ENCODE peak calls at places on chromosome 3, in nine cellular contexts. H is cardiac muscle cell, L is WERI-Rb-1, M is IMR-90, Q is AG04449, J is esophagus squamous epithelium, A is mucosa of descending colon, Y is GM13976, D is RWPE1. P is an unnamed sample.
A peak's percentile ranks its signal among the peaks of the same experiment; 100 is the strongest.

GRCh38 chr3:17033516-17034168 is 148.9 kb downstream of the PLCL2 start:
- DNase-seq in H (peak; percentile 25), L (no peak), M (peak; percentile 8), Q (no peak), J (no peak), A (no peak), Y (no peak), D (no peak), P (no peak)

GRCh38 chr3:126886217-126886616 is 96.7 kb upstream of the PLXNA1 start:
- DNase-seq in H (no peak), L (no peak), M (peak; percentile 36), Q (no peak), J (no peak), A (no peak), Y (no peak), D (no peak), P (no peak)

GRCh38 chr3:139522421-139522820 is 17.1 kb downstream of the RBP1 start:
- DNase-seq in H (peak; percentile 19), L (no peak), M (no peak), Q (no peak), J (no peak), A (no peak), Y (no peak), D (no peak), P (no peak)

GRCh38 chr3:102089904-102090492 is 240.7 kb downstream of the NFKBIZ start:
- DNase-seq in H (no peak), L (no peak), M (peak; percentile 98), Q (peak; percentile 95), J (no peak), A (peak; percentile 51), Y (no peak), D (no peak), P (no peak)

GRCh38 chr3:134155456-134155855 is 95.2 kb downstream of the RYK start:
- DNase-seq in H (no peak), L (no peak), M (no peak), Q (no peak), J (no peak), A (no peak), Y (no peak), D (no peak), P (no peak)

GRCh38 chr3:10017636-10018292 is 8.5 kb upstream of the FANCD2 start:
- DNase-seq in H (no peak), L (no peak), M (peak; percentile 89), Q (no peak), J (no peak), A (no peak), Y (no peak), D (no peak), P (no peak)

GRCh38 chr3:187167795-187168194 is 28.5 kb upstream of the RPL39L start:
- DNase-seq in H (no peak), L (no peak), M (no peak), Q (no peak), J (no peak), A (no peak), Y (no peak), D (no peak), P (no peak)

GRCh38 chr3:122260206-122260605 is 64.8 kb upstream of the CSTA start:
- DNase-seq in H (no peak), L (no peak), M (no peak), Q (no peak), J (no peak), A (no peak), Y (no peak), D (no peak), P (no peak)

GRCh38 chr3:42839616-42840015 is 30.4 kb downstream of the ACKR2 start:
- DNase-seq in H (peak; percentile 71), L (peak; percentile 51), M (peak; percentile 71), Q (peak; percentile 24), J (no peak), A (peak; percentile 76), Y (peak; percentile 64), D (peak; percentile 56), P (peak; percentile 38)

GRCh38 chr3:187719628-187720336 is 17.4 kb upstream of the RTP2 start:
- DNase-seq in H (no peak), L (no peak), M (no peak), Q (no peak), J (no peak), A (no peak), Y (no peak), D (no peak), P (no peak)

GRCh38 chr3:188687389-188687788 is 484.4 kb upstream of the TPRG1 start:
- DNase-seq in H (peak; percentile 3), L (no peak), M (peak; percentile 86), Q (peak; percentile 38), J (no peak), A (no peak), Y (no peak), D (no peak), P (no peak)

GRCh38 chr3:55128201-55128870 is 200.5 kb upstream of the LRTM1 start:
- DNase-seq in H (no peak), L (no peak), M (peak; percentile 28), Q (peak; percentile 87), J (no peak), A (no peak), Y (no peak), D (no peak), P (peak; percentile 69)

GRCh38 chr3:17717411-17717810 is 25.0 kb downstream of the TBC1D5 start:
- DNase-seq in H (no peak), L (no peak), M (no peak), Q (no peak), J (no peak), A (no peak), Y (no peak), D (no peak), P (no peak)

GRCh38 chr3:143751643-143752178 is 96.6 kb downstream of the SLC9A9 start:
- DNase-seq in H (no peak), L (no peak), M (no peak), Q (no peak), J (no peak), A (no peak), Y (no peak), D (no peak), P (no peak)

GRCh38 chr3:18338827-18339226 is 86.3 kb downstream of the SATB1 start:
- DNase-seq in H (peak; percentile 73), L (no peak), M (no peak), Q (no peak), J (no peak), A (no peak), Y (no peak), D (no peak), P (no peak)

GRCh38 chr3:13065727-13066126 is 7.5 kb downstream of the IQSEC1 start:
- DNase-seq in H (no peak), L (no peak), M (no peak), Q (no peak), J (no peak), A (no peak), Y (no peak), D (no peak), P (no peak)

GRCh38 chr3:187400756-187401155 is 32.6 kb downstream of the RTP4 start:
- DNase-seq in H (no peak), L (no peak), M (no peak), Q (no peak), J (no peak), A (no peak), Y (no peak), D (no peak), P (no peak)

GRCh38 chr3:159263750-159264561 is 462.1 kb downstream of the MFSD1 start:
- DNase-seq in H (peak; percentile 57), L (peak; percentile 20), M (peak; percentile 46), Q (no peak), J (no peak), A (peak; percentile 44), Y (peak; percentile 22), D (peak; percentile 55), P (no peak)

GRCh38 chr3:39541917-39542329 is 74.4 kb downstream of the MOBP start:
- DNase-seq in H (peak; percentile 26), L (no peak), M (peak; percentile 8), Q (no peak), J (no peak), A (no peak), Y (no peak), D (peak; percentile 6), P (no peak)

GRCh38 chr3:179695672-179696313 is 43.0 kb downstream of the USP13 start:
- DNase-seq in H (no peak), L (no peak), M (no peak), Q (no peak), J (no peak), A (no peak), Y (no peak), D (no peak), P (no peak)

GRCh38 chr3:172177046-172177445 is 137.7 kb downstream of the FNDC3B start:
- DNase-seq in H (no peak), L (no peak), M (peak; percentile 80), Q (no peak), J (no peak), A (no peak), Y (no peak), D (no peak), P (no peak)

GRCh38 chr3:158711886-158712285 is 20.4 kb downstream of the RARRES1 start:
- DNase-seq in H (no peak), L (no peak), M (peak; percentile 91), Q (no peak), J (no peak), A (no peak), Y (no peak), D (peak; percentile 68), P (peak; percentile 73)

GRCh38 chr3:183178833-183179549 is 16.5 kb upstream of the LAMP3 start:
- DNase-seq in H (peak; percentile 64), L (peak; percentile 72), M (no peak), Q (no peak), J (no peak), A (peak; percentile 38), Y (peak; percentile 80), D (peak; percentile 65), P (no peak)

GRCh38 chr3:87350367-87351199 is 74.2 kb upstream of the POU1F1 start:
- DNase-seq in H (peak; percentile 61), L (no peak), M (peak; percentile 47), Q (no peak), J (no peak), A (peak; percentile 25), Y (peak; percentile 59), D (peak; percentile 39), P (no peak)
- TF ChIP-seq CTCF in H (peak; percentile 88), L (peak; percentile 69), M (peak; percentile 77), Q (peak; percentile 71), J (peak; percentile 75), A (peak; percentile 80), Y (peak; percentile 83), D (peak; percentile 88), P (peak; percentile 90)

GRCh38 chr3:121018917-121019321 is 110.9 kb downstream of the STXBP5L start:
- DNase-seq in H (no peak), L (no peak), M (no peak), Q (no peak), J (no peak), A (no peak), Y (no peak), D (no peak), P (no peak)
- TF ChIP-seq CTCF in H (no peak), L (no peak), M (no peak), Q (no peak), J (no peak), A (no peak), Y (no peak), D (no peak), P (no peak)

GRCh38 chr3:37137516-37137915 is 36.9 kb downstream of the LRRFIP2 start:
- DNase-seq in H (no peak), L (no peak), M (peak; percentile 54), Q (no peak), J (no peak), A (no peak), Y (no peak), D (no peak), P (no peak)
- TF ChIP-seq CTCF in H (no peak), L (no peak), M (no peak), Q (no peak), J (no peak), A (no peak), Y (no peak), D (no peak), P (no peak)

GRCh38 chr3:49134471-49135265 is 1.8 kb upstream of the LAMB2 start:
- DNase-seq in H (no peak), L (no peak), M (no peak), Q (no peak), J (no peak), A (no peak), Y (no peak), D (no peak), P (no peak)
- TF ChIP-seq CTCF in H (no peak), L (no peak), M (no peak), Q (no peak), J (no peak), A (no peak), Y (no peak), D (no peak), P (no peak)

P was measured in AG09319.